ENCODE peak calls at places on chromosome 5, in eight cellular contexts. Z is tibial artery, H is A549, F is astrocyte, C is hepatocyte, L is WTC11, I is colonic mucosa, N is fibroblast of mammary gland. B is an unnamed sample.

GRCh38 chr5:110769282-110769681 is 30.5 kb downstream of the SLC25A46 start:
- DNase-seq in Z (no peak), F (peak), N (peak), L (no peak), H (no peak), I (no peak), C (no peak), B (no peak)

GRCh38 chr5:111252799-111253564 is 28.8 kb downstream of the CAMK4 start:
- DNase-seq in N (no peak), H (no peak), Z (no peak), I (peak), L (no peak), C (no peak), F (no peak), B (peak)

GRCh38 chr5:134595458-134595838 is 37.2 kb downstream of the SAR1B start:
- DNase-seq in I (peak), H (no peak), C (no peak), F (no peak), Z (no peak), L (no peak), N (no peak), B (no peak)

GRCh38 chr5:50667079-50667652 is 729 bp downstream of the PARP8 start:
- DNase-seq in F (peak), I (peak), Z (peak), N (peak), L (peak), H (no peak), C (peak), B (peak)

GRCh38 chr5:136192526-136193395 is at the start of gene SMIM32:
- DNase-seq in L (peak), C (peak), F (no peak), N (no peak), I (peak), H (no peak), Z (no peak), B (no peak)

GRCh38 chr5:54460181-54460919 is 4.9 kb downstream of the HSPB3 start:
- DNase-seq in H (no peak), C (no peak), I (no peak), Z (no peak), F (peak), L (no peak), N (peak), B (no peak)

GRCh38 chr5:123882305-123882704 is 370.3 kb downstream of the CSNK1G3 start:
- DNase-seq in F (no peak), H (no peak), Z (no peak), I (no peak), C (no peak), L (no peak), N (no peak), B (no peak)

GRCh38 chr5:170745481-170746061 is 38.0 kb upstream of the GABRP start:
- DNase-seq in C (peak), I (no peak), F (no peak), H (no peak), Z (no peak), L (peak), N (no peak), B (no peak)

GRCh38 chr5:35030426-35030825 is 17.3 kb downstream of the AGXT2 start:
- DNase-seq in N (no peak), H (no peak), L (no peak), Z (no peak), I (no peak), C (no peak), F (no peak), B (no peak)
- TF ChIP-seq CTCF in N (no peak), H (no peak), L (no peak), Z (no peak), I (no peak), C (peak), F (no peak), B (no peak)

GRCh38 chr5:151222769-151223446 is 984 bp downstream of the CCDC69 start:
- DNase-seq in F (no peak), N (no peak), Z (peak), H (no peak), I (peak), L (peak), C (peak), B (peak)
- TF ChIP-seq CTCF in F (no peak), N (no peak), Z (no peak), H (no peak), I (no peak), L (no peak), C (no peak), B (no peak)

GRCh38 chr5:122404653-122405362 is 92.8 kb downstream of the SNCAIP start:
- DNase-seq in L (no peak), F (no peak), N (no peak), C (no peak), H (no peak), Z (no peak), I (no peak), B (no peak)

GRCh38 chr5:122403256-122403655 is 91.2 kb downstream of the SNCAIP start:
- DNase-seq in Z (no peak), C (no peak), F (no peak), H (no peak), L (no peak), I (no peak), N (no peak), B (no peak)

GRCh38 chr5:122400961-122401360 is 88.9 kb downstream of the SNCAIP start:
- DNase-seq in Z (no peak), I (no peak), C (no peak), L (no peak), N (no peak), F (no peak), H (no peak), B (no peak)

GRCh38 chr5:122403965-122404364 is 91.9 kb downstream of the SNCAIP start:
- DNase-seq in I (no peak), H (no peak), Z (no peak), C (no peak), N (no peak), F (no peak), L (no peak), B (no peak)

DNA sequence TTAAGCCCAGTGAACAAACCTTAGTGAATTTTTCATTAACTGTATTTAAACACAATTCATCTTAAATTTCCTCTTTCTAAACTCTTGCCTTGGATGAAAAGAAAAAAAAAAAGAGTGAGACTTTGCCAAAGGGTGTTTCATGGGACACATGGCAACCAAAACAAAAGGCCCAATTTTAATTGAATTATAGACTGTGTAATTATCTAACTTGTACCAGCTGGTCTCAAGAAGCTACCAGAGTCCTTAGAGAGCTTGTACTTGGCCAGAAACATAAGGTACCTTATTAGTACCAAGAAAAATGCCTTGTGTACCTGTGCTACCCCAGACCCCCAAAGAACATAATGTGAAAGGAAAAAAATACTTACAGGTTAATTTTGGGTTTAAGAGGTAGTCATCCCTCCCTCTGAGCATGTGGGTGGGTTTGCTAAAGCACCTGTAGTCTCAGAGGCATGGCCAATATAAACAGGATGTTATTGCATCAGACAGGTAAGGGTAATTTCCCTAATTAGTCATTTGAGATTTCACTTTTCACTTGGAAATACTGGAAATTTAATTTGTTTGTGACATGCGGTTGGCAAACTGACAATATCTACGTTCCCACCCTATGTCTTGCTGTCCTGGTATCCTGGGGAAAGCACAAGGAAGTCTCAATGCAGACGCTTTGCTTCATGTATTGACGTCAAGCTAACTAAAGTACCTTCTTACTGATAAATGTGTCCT is 90.1 kb downstream of the SNCAIP start:
- DNase-seq in I (no peak), N (no peak), Z (no peak), L (no peak), F (no peak), H (no peak), C (no peak), B (no peak)
- TF ChIP-seq CTCF in I (no peak), N (no peak), Z (no peak), L (no peak), F (no peak), H (no peak), C (no peak), B (no peak)

GRCh38 chr5:56313596-56313995 is 80.5 kb upstream of the ANKRD55 start:
- DNase-seq in H (no peak), Z (no peak), F (no peak), I (no peak), C (no peak), N (no peak), L (no peak), B (no peak)

GRCh38 chr5:56313004-56313531 is 79.9 kb upstream of the ANKRD55 start:
- DNase-seq in I (no peak), L (no peak), F (no peak), C (no peak), H (no peak), Z (no peak), N (no peak), B (no peak)

GRCh38 chr5:56316302-56316994 is 83.3 kb upstream of the ANKRD55 start:
- DNase-seq in F (no peak), H (no peak), L (no peak), C (no peak), Z (no peak), I (no peak), N (no peak), B (no peak)

GRCh38 chr5:56311306-56311904 is 78.3 kb upstream of the ANKRD55 start:
- DNase-seq in N (no peak), C (no peak), L (no peak), I (no peak), Z (no peak), H (no peak), F (no peak), B (no peak)

GRCh38 chr5:56314536-56314935 is 81.4 kb upstream of the ANKRD55 start:
- DNase-seq in F (no peak), N (peak), I (no peak), C (peak), H (peak), L (peak), Z (no peak), B (peak)
- TF ChIP-seq CTCF in F (peak), N (peak), I (no peak), C (peak), H (peak), L (peak), Z (peak), B (peak)

GRCh38 chr5:82107277-82107676 is 135.5 kb downstream of the ATG10 start:
- DNase-seq in L (no peak), Z (no peak), N (peak), I (no peak), C (peak), F (peak), H (peak), B (no peak)
- TF ChIP-seq CTCF in L (no peak), Z (no peak), N (peak), I (peak), C (peak), F (peak), H (peak), B (no peak)

DNA sequence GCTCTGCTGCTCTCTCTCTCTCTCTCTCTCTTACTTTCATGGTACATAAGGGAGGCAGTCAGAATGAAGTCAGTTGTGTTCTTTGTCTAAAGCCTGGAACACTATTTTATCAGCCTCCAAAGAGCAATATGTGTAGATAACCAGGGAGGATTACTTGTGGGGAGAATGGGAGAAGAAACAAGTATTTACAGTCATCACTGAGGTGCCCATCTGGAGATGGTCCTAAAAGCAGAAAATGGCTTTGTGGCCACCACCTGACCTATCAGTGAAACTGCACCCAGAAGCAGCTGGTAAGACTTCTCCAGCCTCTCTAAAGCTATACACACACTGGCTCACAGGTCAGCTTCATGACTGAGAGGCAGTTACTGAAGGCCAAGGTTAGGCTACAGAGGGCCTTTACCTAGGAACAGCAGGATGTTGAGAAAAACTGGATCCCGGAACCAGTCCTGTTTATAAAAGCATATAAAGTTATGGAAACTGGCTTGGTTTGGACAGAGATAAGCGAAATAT is 75.1 kb downstream of the MRPS27 start:
- DNase-seq in H (peak), F (peak), N (peak), L (peak), I (no peak), Z (no peak), C (peak), B (peak)
- TF ChIP-seq CTCF in H (peak), F (peak), N (peak), L (no peak), I (no peak), Z (peak), C (peak), B (peak)

B was measured in activated CD8-positive, alpha-beta T cell treated with anti-CD3 and anti-CD28 coated beads for 36 hours.